ENCODE peak calls at places on chromosomes 1 and 21, in four cellular contexts. One of them, this sample, is unnamed.

GRCh38 chr1:183568176-183569041 is 21.9 kb downstream of the NCF2 start:
- DNase-seq in activated CD4-positive, alpha-beta T cell treated with anti-CD3 and anti-CD28 coated beads, Interleukin-2, amount 10 ng/mL, durations not matched to agents 7 days and 5 days: no peak
- DNase-seq in brain microvascular endothelial cell: peak; percentile 6
- DNase-seq in non-pigmented ciliary epithelial cell: no peak
- DNase-seq in this sample: no peak

GRCh38 chr1:185813401-185813979 is 79.3 kb downstream of the HMCN1 start:
- DNase-seq in activated CD4-positive, alpha-beta T cell treated with anti-CD3 and anti-CD28 coated beads, Interleukin-2, amount 10 ng/mL, durations not matched to agents 7 days and 5 days: no peak
- DNase-seq in brain microvascular endothelial cell: peak; percentile 44
- DNase-seq in non-pigmented ciliary epithelial cell: peak; percentile 34
- DNase-seq in this sample: peak; percentile 29

GRCh38 chr1:54542120-54542961 is 5.7 kb upstream of the ACOT11 start:
- DNase-seq in activated CD4-positive, alpha-beta T cell treated with anti-CD3 and anti-CD28 coated beads, Interleukin-2, amount 10 ng/mL, durations not matched to agents 7 days and 5 days: peak; percentile 61
- DNase-seq in brain microvascular endothelial cell: peak; percentile 14
- DNase-seq in non-pigmented ciliary epithelial cell: no peak
- DNase-seq in this sample: no peak

GRCh38 chr1:45954401-45954847 is 151.0 kb downstream of the MAST2 start:
- DNase-seq in activated CD4-positive, alpha-beta T cell treated with anti-CD3 and anti-CD28 coated beads, Interleukin-2, amount 10 ng/mL, durations not matched to agents 7 days and 5 days: no peak
- DNase-seq in brain microvascular endothelial cell: peak; percentile 67
- DNase-seq in non-pigmented ciliary epithelial cell: peak; percentile 82
- DNase-seq in this sample: no peak

GRCh38 chr1:6848816-6849215 is 63.6 kb downstream of the CAMTA1 start:
- DNase-seq in activated CD4-positive, alpha-beta T cell treated with anti-CD3 and anti-CD28 coated beads, Interleukin-2, amount 10 ng/mL, durations not matched to agents 7 days and 5 days: no peak
- DNase-seq in brain microvascular endothelial cell: no peak
- DNase-seq in non-pigmented ciliary epithelial cell: no peak
- DNase-seq in this sample: no peak

GRCh38 chr1:1164701-1165451 is 8.8 kb upstream of the TTLL10 start:
- DNase-seq in activated CD4-positive, alpha-beta T cell treated with anti-CD3 and anti-CD28 coated beads, Interleukin-2, amount 10 ng/mL, durations not matched to agents 7 days and 5 days: no peak
- DNase-seq in brain microvascular endothelial cell: no peak
- DNase-seq in non-pigmented ciliary epithelial cell: no peak
- DNase-seq in this sample: no peak

GRCh38 chr1:119081705-119082104 is 58.7 kb downstream of the WARS2 start:
- DNase-seq in activated CD4-positive, alpha-beta T cell treated with anti-CD3 and anti-CD28 coated beads, Interleukin-2, amount 10 ng/mL, durations not matched to agents 7 days and 5 days: no peak
- DNase-seq in brain microvascular endothelial cell: no peak
- DNase-seq in non-pigmented ciliary epithelial cell: no peak
- DNase-seq in this sample: no peak

GRCh38 chr1:55172687-55173086 is 42.5 kb downstream of the USP24 start:
- DNase-seq in activated CD4-positive, alpha-beta T cell treated with anti-CD3 and anti-CD28 coated beads, Interleukin-2, amount 10 ng/mL, durations not matched to agents 7 days and 5 days: no peak
- DNase-seq in brain microvascular endothelial cell: no peak
- DNase-seq in non-pigmented ciliary epithelial cell: no peak
- DNase-seq in this sample: no peak

GRCh38 chr1:179034720-179035119 is 9.0 kb downstream of the FAM20B start:
- DNase-seq in activated CD4-positive, alpha-beta T cell treated with anti-CD3 and anti-CD28 coated beads, Interleukin-2, amount 10 ng/mL, durations not matched to agents 7 days and 5 days: no peak
- DNase-seq in brain microvascular endothelial cell: no peak
- DNase-seq in non-pigmented ciliary epithelial cell: peak; percentile 48
- DNase-seq in this sample: no peak

GRCh38 chr1:235992346-235992745 is 72.5 kb downstream of the NID1 start:
- DNase-seq in activated CD4-positive, alpha-beta T cell treated with anti-CD3 and anti-CD28 coated beads, Interleukin-2, amount 10 ng/mL, durations not matched to agents 7 days and 5 days: no peak
- DNase-seq in brain microvascular endothelial cell: no peak
- DNase-seq in non-pigmented ciliary epithelial cell: no peak
- DNase-seq in this sample: no peak

GRCh38 chr1:169003864-169004516 is 102.5 kb upstream of the ATP1B1 start:
- DNase-seq in activated CD4-positive, alpha-beta T cell treated with anti-CD3 and anti-CD28 coated beads, Interleukin-2, amount 10 ng/mL, durations not matched to agents 7 days and 5 days: no peak
- DNase-seq in brain microvascular endothelial cell: no peak
- DNase-seq in non-pigmented ciliary epithelial cell: no peak
- DNase-seq in this sample: no peak

GRCh38 chr1:225004396-225004795 is 74.9 kb downstream of the DNAH14 start:
- DNase-seq in activated CD4-positive, alpha-beta T cell treated with anti-CD3 and anti-CD28 coated beads, Interleukin-2, amount 10 ng/mL, durations not matched to agents 7 days and 5 days: no peak
- DNase-seq in brain microvascular endothelial cell: no peak
- DNase-seq in non-pigmented ciliary epithelial cell: no peak
- DNase-seq in this sample: no peak

GRCh38 chr1:244369256-244370057 is 82.3 kb downstream of the ADSS2 start:
- DNase-seq in activated CD4-positive, alpha-beta T cell treated with anti-CD3 and anti-CD28 coated beads, Interleukin-2, amount 10 ng/mL, durations not matched to agents 7 days and 5 days: no peak
- DNase-seq in brain microvascular endothelial cell: no peak
- DNase-seq in non-pigmented ciliary epithelial cell: no peak
- DNase-seq in this sample: no peak

GRCh38 chr1:89538361-89538760 is 13.7 kb downstream of the LRRC8B start:
- DNase-seq in activated CD4-positive, alpha-beta T cell treated with anti-CD3 and anti-CD28 coated beads, Interleukin-2, amount 10 ng/mL, durations not matched to agents 7 days and 5 days: no peak
- DNase-seq in brain microvascular endothelial cell: no peak
- DNase-seq in non-pigmented ciliary epithelial cell: no peak
- DNase-seq in this sample: no peak

GRCh38 chr21:33261635-33262034 is 4.5 kb upstream of the IL10RB start:
- DNase-seq in activated CD4-positive, alpha-beta T cell treated with anti-CD3 and anti-CD28 coated beads, Interleukin-2, amount 10 ng/mL, durations not matched to agents 7 days and 5 days: peak; percentile 37
- DNase-seq in brain microvascular endothelial cell: peak; percentile 62
- DNase-seq in non-pigmented ciliary epithelial cell: peak; percentile 35
- DNase-seq in this sample: no peak

GRCh38 chr1:152458384-152459185 is 44.5 kb upstream of the CRNN start:
- DNase-seq in activated CD4-positive, alpha-beta T cell treated with anti-CD3 and anti-CD28 coated beads, Interleukin-2, amount 10 ng/mL, durations not matched to agents 7 days and 5 days: peak; percentile 84
- DNase-seq in brain microvascular endothelial cell: peak; percentile 75
- DNase-seq in non-pigmented ciliary epithelial cell: peak; percentile 35
- DNase-seq in this sample: peak; percentile 18

GRCh38 chr1:71413441-71414170 is 332.8 kb upstream of the ZRANB2 start:
- DNase-seq in activated CD4-positive, alpha-beta T cell treated with anti-CD3 and anti-CD28 coated beads, Interleukin-2, amount 10 ng/mL, durations not matched to agents 7 days and 5 days: no peak
- DNase-seq in brain microvascular endothelial cell: no peak
- DNase-seq in non-pigmented ciliary epithelial cell: no peak
- DNase-seq in this sample: no peak

GRCh38 chr1:78323311-78323710 is 167.5 kb upstream of the PTGFR start:
- DNase-seq in activated CD4-positive, alpha-beta T cell treated with anti-CD3 and anti-CD28 coated beads, Interleukin-2, amount 10 ng/mL, durations not matched to agents 7 days and 5 days: no peak
- DNase-seq in brain microvascular endothelial cell: no peak
- DNase-seq in non-pigmented ciliary epithelial cell: no peak
- DNase-seq in this sample: no peak

GRCh38 chr1:226482196-226482595 is 66.4 kb upstream of the STUM start:
- DNase-seq in activated CD4-positive, alpha-beta T cell treated with anti-CD3 and anti-CD28 coated beads, Interleukin-2, amount 10 ng/mL, durations not matched to agents 7 days and 5 days: no peak
- DNase-seq in brain microvascular endothelial cell: no peak
- DNase-seq in non-pigmented ciliary epithelial cell: no peak
- DNase-seq in this sample: no peak

GRCh38 chr1:23132033-23132432 is 36.6 kb downstream of the LUZP1 start:
- DNase-seq in activated CD4-positive, alpha-beta T cell treated with anti-CD3 and anti-CD28 coated beads, Interleukin-2, amount 10 ng/mL, durations not matched to agents 7 days and 5 days: no peak
- DNase-seq in brain microvascular endothelial cell: no peak
- DNase-seq in non-pigmented ciliary epithelial cell: no peak
- DNase-seq in this sample: no peak

GRCh38 chr1:205939690-205940330 is 3.4 kb downstream of the SLC26A9 start:
- DNase-seq in activated CD4-positive, alpha-beta T cell treated with anti-CD3 and anti-CD28 coated beads, Interleukin-2, amount 10 ng/mL, durations not matched to agents 7 days and 5 days: peak; percentile 10
- DNase-seq in brain microvascular endothelial cell: no peak
- DNase-seq in non-pigmented ciliary epithelial cell: no peak
- DNase-seq in this sample: peak; percentile 48